ENCODE peak calls at places on chromosomes 16 and 17, in nine cellular contexts. K is astrocyte; L is esophagus squamous epithelium; H is stimulated activated CD8-positive, alpha-beta memory T cell treated with anti-CD3 and anti-CD28 coated beads, Interleukin-4, amount 100 ng/mL, for 4 hours; A is stimulated activated CD4-positive, alpha-beta T cell treated with anti-CD3 and anti-CD28 coated beads, Interleukin-15, amount 100 ng/mL, for 1 hour; P is HEK293T; X is adrenal gland; N is H9; J is epithelial cell of esophagus. M is an unnamed sample.

GRCh38 chr17:78391843-78392242 is 13.4 kb downstream of the PGS1 start:
- DNase-seq in X (no peak), A (no peak), L (no peak), P (no peak), N (no peak), H (no peak), K (peak), J (peak), M (no peak)

GRCh38 chr17:31095239-31096105 is 695 bp downstream of the NF1 start:
- DNase-seq in H (no peak), A (no peak), N (peak), L (no peak), P (peak), J (peak), K (peak), X (peak), M (peak)

GRCh38 chr17:37678036-37678435 is 34.8 kb upstream of the DDX52 start:
- DNase-seq in X (no peak), K (no peak), P (no peak), H (no peak), N (no peak), L (no peak), A (no peak), J (no peak), M (no peak)

GRCh38 chr17:82267575-82268379 is 5.7 kb downstream of the CSNK1D start:
- DNase-seq in H (no peak), J (peak), K (peak), A (no peak), L (peak), X (peak), P (no peak), N (no peak), M (no peak)

GRCh38 chr16:79013930-79014329 is 586.6 kb downstream of the MAF start:
- DNase-seq in H (no peak), X (no peak), P (no peak), K (no peak), L (no peak), N (no peak), A (no peak), J (no peak), M (no peak)

GRCh38 chr17:8005357-8005756 is 2.9 kb downstream of the GUCY2D start:
- DNase-seq in J (no peak), L (no peak), N (no peak), A (no peak), X (no peak), H (no peak), P (no peak), K (peak), M (no peak)

GRCh38 chr16:85554114-85554790 is 58.9 kb upstream of the GSE1 start:
- DNase-seq in L (peak), N (no peak), K (peak), P (peak), J (peak), X (peak), A (peak), H (peak), M (peak)

GRCh38 chr16:75038036-75038959 is 39.5 kb downstream of the ZNRF1 start:
- DNase-seq in K (peak), P (no peak), H (no peak), N (no peak), A (no peak), J (no peak), L (no peak), X (no peak), M (no peak)

GRCh38 chr16:56591377-56592060 is 2.2 kb downstream of the MT3 start:
- DNase-seq in P (no peak), X (no peak), L (no peak), H (no peak), N (no peak), A (no peak), K (no peak), J (no peak), M (no peak)

GRCh38 chr17:79707931-79708891 is 22.5 kb upstream of the ENPP7 start:
- DNase-seq in A (peak), H (peak), J (peak), N (peak), L (no peak), X (no peak), P (peak), K (no peak), M (peak)

GRCh38 chr16:88805887-88806393 is 2.4 kb downstream of the CDT1 start:
- DNase-seq in N (no peak), L (no peak), H (no peak), X (no peak), P (no peak), K (no peak), J (no peak), A (no peak), M (no peak)

GRCh38 chr16:69270395-69270794 is 40.8 kb upstream of the VPS4A start:
- DNase-seq in L (no peak), H (no peak), P (no peak), K (no peak), X (no peak), J (no peak), N (no peak), A (no peak), M (no peak)

GRCh38 chr17:53571342-53571741 is 251.4 kb upstream of the KIF2B start:
- DNase-seq in N (no peak), X (no peak), K (peak), L (no peak), J (no peak), P (no peak), A (no peak), H (no peak), M (no peak)